ENCODE peak calls at places on chromosome 20, in five cellular contexts. One of them, this sample, is unnamed.

GRCh38 chr20:10419550-10420133 is 14.4 kb downstream of the MKKS start:
- DNase-seq in H1: no peak
- DNase-seq in HCT116: peak
- DNase-seq in heart left ventricle: no peak
- DNase-seq in body of pancreas: no peak
- DNase-seq in this sample: no peak

GRCh38 chr20:1809611-1810510 is 85.3 kb upstream of the SIRPA start:
- DNase-seq in H1: no peak
- DNase-seq in HCT116: no peak
- DNase-seq in heart left ventricle: no peak
- DNase-seq in body of pancreas: no peak
- DNase-seq in this sample: no peak

GRCh38 chr20:50050214-50050613 is 62.7 kb downstream of the UBE2V1 start:
- DNase-seq in H1: no peak
- DNase-seq in HCT116: no peak
- DNase-seq in heart left ventricle: no peak
- DNase-seq in body of pancreas: no peak
- DNase-seq in this sample: no peak

GRCh38 chr20:43017241-43018030 is 172.3 kb downstream of the PTPRT start:
- DNase-seq in H1: no peak
- DNase-seq in HCT116: no peak
- DNase-seq in heart left ventricle: no peak
- DNase-seq in body of pancreas: no peak
- DNase-seq in this sample: peak

GRCh38 chr20:24207803-24208300 is 219.3 kb upstream of the GGTLC1 start:
- DNase-seq in H1: no peak
- DNase-seq in HCT116: no peak
- DNase-seq in heart left ventricle: no peak
- DNase-seq in body of pancreas: no peak
- DNase-seq in this sample: no peak

GRCh38 chr20:54624701-54625472 is 149.5 kb downstream of the DOK5 start:
- DNase-seq in H1: no peak
- DNase-seq in HCT116: no peak
- DNase-seq in heart left ventricle: no peak
- DNase-seq in body of pancreas: no peak
- DNase-seq in this sample: no peak

GRCh38 chr20:23152308-23152892 is 66.3 kb upstream of the CD93 start:
- DNase-seq in H1: no peak
- DNase-seq in HCT116: no peak
- DNase-seq in heart left ventricle: peak
- DNase-seq in body of pancreas: peak
- DNase-seq in this sample: peak

GRCh38 chr20:22686097-22686496 is 101.7 kb upstream of the FOXA2 start:
- DNase-seq in H1: peak
- DNase-seq in HCT116: peak
- DNase-seq in heart left ventricle: peak
- DNase-seq in body of pancreas: peak
- DNase-seq in this sample: no peak

GRCh38 chr20:13462091-13462490 is 176.6 kb downstream of the TASP1 start:
- DNase-seq in H1: no peak
- DNase-seq in HCT116: no peak
- DNase-seq in heart left ventricle: no peak
- DNase-seq in body of pancreas: no peak
- DNase-seq in this sample: no peak

GRCh38 chr20:50625986-50626677 is 65.2 kb downstream of the RIPOR3 start:
- DNase-seq in H1: no peak
- DNase-seq in HCT116: peak
- DNase-seq in heart left ventricle: peak
- DNase-seq in body of pancreas: peak
- DNase-seq in this sample: peak

GRCh38 chr20:49381558-49382493 is 100.6 kb downstream of the KCNB1 start:
- DNase-seq in H1: no peak
- DNase-seq in HCT116: peak
- DNase-seq in heart left ventricle: peak
- DNase-seq in body of pancreas: peak
- DNase-seq in this sample: peak

GRCh38 chr20:9348316-9348715 is 166.1 kb upstream of the LAMP5 start:
- DNase-seq in H1: no peak
- DNase-seq in HCT116: no peak
- DNase-seq in heart left ventricle: no peak
- DNase-seq in body of pancreas: no peak
- DNase-seq in this sample: no peak

GRCh38 chr20:8855315-8855714 is 213.6 kb upstream of the PLCB4 start:
- DNase-seq in H1: no peak
- DNase-seq in HCT116: no peak
- DNase-seq in heart left ventricle: peak
- DNase-seq in body of pancreas: no peak
- DNase-seq in this sample: no peak

GRCh38 chr20:63183422-63184146 is 32.3 kb downstream of the YTHDF1 start:
- DNase-seq in H1: no peak
- DNase-seq in HCT116: peak
- DNase-seq in heart left ventricle: no peak
- DNase-seq in body of pancreas: peak
- DNase-seq in this sample: peak

GRCh38 chr20:965956-966355 is 36.2 kb downstream of the RSPO4 start:
- DNase-seq in H1: no peak
- DNase-seq in HCT116: no peak
- DNase-seq in heart left ventricle: no peak
- DNase-seq in body of pancreas: no peak
- DNase-seq in this sample: no peak

GRCh38 chr20:6767536-6768227 is at the start of gene BMP2:
- DNase-seq in H1: no peak
- DNase-seq in HCT116: no peak
- DNase-seq in heart left ventricle: peak
- DNase-seq in body of pancreas: peak
- DNase-seq in this sample: peak

GRCh38 chr20:29314294-29314693 is 1943.2 kb upstream of the DEFB115 start:
- DNase-seq in H1: no peak
- DNase-seq in HCT116: no peak
- DNase-seq in heart left ventricle: no peak
- DNase-seq in body of pancreas: no peak
- DNase-seq in this sample: no peak

GRCh38 chr20:60242836-60243520 is 284.8 kb downstream of the CDH26 start:
- DNase-seq in H1: no peak
- DNase-seq in HCT116: no peak
- DNase-seq in heart left ventricle: no peak
- DNase-seq in body of pancreas: no peak
- DNase-seq in this sample: no peak

GRCh38 chr20:47161411-47161810 is 195.1 kb downstream of the ZMYND8 start:
- DNase-seq in H1: no peak
- DNase-seq in HCT116: no peak
- DNase-seq in heart left ventricle: no peak
- DNase-seq in body of pancreas: no peak
- DNase-seq in this sample: peak

GRCh38 chr20:47149939-47150338 is 206.6 kb downstream of the ZMYND8 start:
- DNase-seq in H1: no peak
- DNase-seq in HCT116: no peak
- DNase-seq in heart left ventricle: no peak
- DNase-seq in body of pancreas: no peak
- DNase-seq in this sample: no peak

GRCh38 chr20:38447251-38447661 is 12.1 kb upstream of the SNHG17 start:
- DNase-seq in H1: no peak
- DNase-seq in HCT116: no peak
- DNase-seq in heart left ventricle: no peak
- DNase-seq in body of pancreas: no peak
- DNase-seq in this sample: no peak

GRCh38 chr20:23588434-23589403 is 17.0 kb downstream of the CST9 start:
- DNase-seq in H1: no peak
- DNase-seq in HCT116: no peak
- DNase-seq in heart left ventricle: no peak
- DNase-seq in body of pancreas: no peak
- DNase-seq in this sample: no peak

GRCh38 chr20:61370841-61371303 is 118.8 kb downstream of the CDH4 start:
- DNase-seq in H1: no peak
- DNase-seq in HCT116: no peak
- DNase-seq in heart left ventricle: no peak
- DNase-seq in body of pancreas: no peak
- DNase-seq in this sample: no peak

GRCh38 chr20:61784801-61785566 is 280.7 kb downstream of the TAF4 start:
- DNase-seq in H1: no peak
- DNase-seq in HCT116: no peak
- DNase-seq in heart left ventricle: no peak
- DNase-seq in body of pancreas: no peak
- DNase-seq in this sample: no peak

GRCh38 chr20:44690781-44691423 is 24.3 kb upstream of the CCN5 start:
- DNase-seq in H1: no peak
- DNase-seq in HCT116: no peak
- DNase-seq in heart left ventricle: peak
- DNase-seq in body of pancreas: no peak
- DNase-seq in this sample: no peak

GRCh38 chr20:20546402-20546801 is 166.0 kb downstream of the RALGAPA2 start:
- DNase-seq in H1: no peak
- DNase-seq in HCT116: no peak
- DNase-seq in heart left ventricle: no peak
- DNase-seq in body of pancreas: no peak
- DNase-seq in this sample: no peak

GRCh38 chr20:46013826-46014516 is 5.3 kb downstream of the MMP9 start:
- DNase-seq in H1: no peak
- DNase-seq in HCT116: peak
- DNase-seq in heart left ventricle: peak
- DNase-seq in body of pancreas: peak
- DNase-seq in this sample: peak

GRCh38 chr20:53880108-53880641 is 190.2 kb downstream of the BCAS1 start:
- DNase-seq in H1: no peak
- DNase-seq in HCT116: no peak
- DNase-seq in heart left ventricle: no peak
- DNase-seq in body of pancreas: no peak
- DNase-seq in this sample: no peak

GRCh38 chr20:15611579-15611978 is 961.7 kb downstream of the KIF16B start:
- DNase-seq in H1: no peak
- DNase-seq in HCT116: no peak
- DNase-seq in heart left ventricle: no peak
- DNase-seq in body of pancreas: no peak
- DNase-seq in this sample: no peak
- H3K4me3 ChIP-seq in H1: no peak
- H3K4me3 ChIP-seq in HCT116: no peak
- H3K4me3 ChIP-seq in heart left ventricle: no peak
- H3K4me3 ChIP-seq in body of pancreas: no peak
- H3K4me3 ChIP-seq in this sample: no peak

DNA sequence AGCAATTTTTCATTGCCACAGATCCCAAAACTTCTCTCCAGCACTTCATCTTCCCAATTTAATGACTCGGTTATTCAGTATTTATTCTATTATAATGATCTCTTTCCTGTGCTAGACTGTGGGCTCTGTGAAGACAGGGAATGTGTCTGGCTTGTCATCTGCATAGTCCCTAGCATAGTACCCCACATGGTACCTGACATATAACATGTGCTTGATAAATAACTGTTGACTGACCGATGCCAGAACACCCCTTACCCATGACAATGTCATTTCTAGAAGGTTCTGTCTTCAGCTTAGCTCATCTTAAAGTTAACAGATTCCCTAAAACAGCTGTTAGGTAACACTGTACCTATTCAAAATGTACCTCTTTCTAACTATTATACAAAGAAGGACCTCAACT is 3.6 kb downstream of the PXMP4 start:
- DNase-seq in H1: no peak
- DNase-seq in HCT116: no peak
- DNase-seq in heart left ventricle: no peak
- DNase-seq in body of pancreas: no peak
- DNase-seq in this sample: no peak
- TF ChIP-seq POLR2A in H1: no peak
- TF ChIP-seq POLR2A in HCT116: no peak
- TF ChIP-seq POLR2A in heart left ventricle: no peak
- TF ChIP-seq POLR2A in body of pancreas: no peak
- TF ChIP-seq POLR2A in this sample: no peak

DNA sequence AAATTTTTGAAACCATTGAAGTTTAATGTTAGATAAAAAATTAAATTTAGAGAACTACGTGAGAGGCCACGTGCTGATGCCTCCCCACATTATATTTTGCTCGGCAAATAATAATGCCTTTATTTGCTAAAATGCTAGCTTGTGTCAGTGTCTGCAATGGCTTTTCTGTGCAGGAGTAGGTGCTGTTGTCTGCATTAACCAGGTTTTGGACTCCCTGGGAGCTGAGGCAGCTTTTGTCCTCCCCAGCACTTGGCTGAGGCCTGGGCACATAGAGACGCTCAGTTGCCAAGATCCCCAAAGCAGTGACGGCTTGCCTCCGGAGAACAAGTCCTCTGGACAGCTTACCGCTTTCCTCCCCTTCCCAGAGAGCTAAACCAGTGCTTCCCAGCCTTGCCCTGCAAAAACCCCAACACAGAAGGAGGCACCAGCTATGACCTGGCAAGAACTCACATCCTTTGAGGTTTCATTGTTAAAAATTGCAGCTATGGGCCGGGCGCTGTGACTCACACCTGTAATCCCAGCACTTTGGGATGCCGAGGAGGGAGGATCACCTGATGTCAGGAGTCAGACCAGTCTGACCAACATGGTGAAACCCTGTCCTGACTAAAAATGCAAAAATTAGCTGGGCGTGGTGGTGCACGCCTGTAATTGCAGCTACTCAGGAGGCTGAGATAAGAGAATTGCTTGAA is 59.9 kb downstream of the KAT14 start:
- DNase-seq in H1: no peak
- DNase-seq in HCT116: peak
- DNase-seq in heart left ventricle: no peak
- DNase-seq in body of pancreas: no peak
- DNase-seq in this sample: no peak
- H3K4me3 ChIP-seq in H1: no peak
- H3K4me3 ChIP-seq in HCT116: peak
- H3K4me3 ChIP-seq in heart left ventricle: no peak
- H3K4me3 ChIP-seq in body of pancreas: no peak
- H3K4me3 ChIP-seq in this sample: no peak

DNA sequence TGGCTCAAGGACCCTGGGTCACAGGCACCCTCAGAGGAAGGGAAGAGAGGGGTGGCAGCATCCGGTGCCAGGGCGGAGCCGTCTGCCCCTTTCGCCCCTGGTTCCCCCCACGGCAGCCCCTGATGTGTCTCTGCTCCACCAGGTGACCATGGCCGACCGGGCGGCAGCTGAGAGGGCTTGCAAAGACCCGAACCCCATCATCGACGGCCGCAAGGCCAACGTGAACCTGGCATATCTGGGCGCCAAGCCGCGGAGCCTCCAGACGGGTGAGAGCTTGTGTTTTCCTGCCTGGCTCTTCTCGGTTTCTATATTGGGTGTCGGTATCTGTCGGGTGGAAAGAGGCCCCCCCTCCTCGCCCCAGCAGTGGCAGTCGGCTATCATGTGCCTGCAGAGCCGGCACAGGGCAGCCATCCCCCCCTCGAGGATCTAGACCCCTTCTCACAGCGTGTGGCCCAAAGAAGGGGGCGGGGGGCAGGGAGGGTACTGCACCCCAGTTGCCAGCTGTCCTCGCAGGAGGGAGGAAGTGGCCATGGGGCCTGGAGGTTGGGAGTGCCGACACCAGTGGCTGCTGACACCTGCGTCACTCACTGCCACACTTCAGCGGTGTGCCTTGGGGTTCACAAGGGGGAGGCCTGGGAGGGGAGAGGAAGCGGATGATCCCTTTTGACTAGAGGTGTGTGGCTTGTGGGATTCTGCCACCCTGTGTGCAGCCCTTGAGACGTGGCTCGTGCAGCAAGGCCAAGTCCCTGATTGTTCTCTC is 1.5 kb downstream of the RBM38 start:
- DNase-seq in H1: no peak
- DNase-seq in HCT116: no peak
- DNase-seq in heart left ventricle: peak
- DNase-seq in body of pancreas: no peak
- DNase-seq in this sample: peak
- TF ChIP-seq POLR2A in H1: no peak
- TF ChIP-seq POLR2A in HCT116: no peak
- TF ChIP-seq POLR2A in heart left ventricle: no peak
- TF ChIP-seq POLR2A in body of pancreas: no peak
- TF ChIP-seq POLR2A in this sample: no peak

This sample was measured in upper lobe of left lung.